ENCODE peak calls at places on chromosomes 7 and 10, in eight cellular contexts. L, D, E, W, G, F, T and C are unnamed samples.

GRCh38 chr7:105512926-105513526 is 9.0 kb downstream of the PUS7 start:
- DNase-seq in D (no peak), T (no peak), W (no peak), E (no peak), F (no peak), G (no peak), L (no peak), C (no peak)

GRCh38 chr10:27558612-27559020 is 54.5 kb downstream of the RAB18 start:
- DNase-seq in W (no peak), G (peak), D (no peak), L (peak), T (peak), F (peak), E (peak), C (peak)

GRCh38 chr10:89615105-89615504 is 29.9 kb downstream of the PANK1 start:
- DNase-seq in L (no peak), E (no peak), T (no peak), G (no peak), F (no peak), D (no peak), W (no peak), C (no peak)

GRCh38 chr7:13602036-13602435 is 387.4 kb downstream of the ETV1 start:
- DNase-seq in T (no peak), E (no peak), W (no peak), D (no peak), L (no peak), G (no peak), F (no peak), C (no peak)

GRCh38 chr10:71770789-71771188 is 2.5 kb downstream of the VSIR start:
- DNase-seq in G (no peak), T (no peak), F (no peak), W (no peak), D (no peak), E (no peak), L (no peak), C (no peak)

GRCh38 chr7:129908181-129908580 is 44.6 kb downstream of the UBE2H start:
- DNase-seq in G (no peak), E (peak), T (no peak), L (no peak), F (no peak), D (no peak), W (no peak), C (no peak)

GRCh38 chr10:4721994-4722753 is 103.8 kb upstream of the AKR1E2 start:
- DNase-seq in W (no peak), G (no peak), D (no peak), F (no peak), T (no peak), L (no peak), E (peak), C (no peak)

GRCh38 chr10:91856637-91857036 is 52.6 kb downstream of the FGFBP3 start:
- DNase-seq in D (no peak), T (no peak), W (no peak), F (no peak), G (no peak), E (no peak), L (no peak), C (no peak)

GRCh38 chr10:110737886-110738634 is 93.9 kb downstream of the RBM20 start:
- DNase-seq in L (peak), W (no peak), G (no peak), F (no peak), E (no peak), D (no peak), T (no peak), C (no peak)

GRCh38 chr7:43905209-43905946 is 1.0 kb downstream of the URGCP start:
- DNase-seq in T (no peak), D (no peak), F (peak), L (no peak), G (no peak), E (peak), W (no peak), C (no peak)

GRCh38 chr7:98754041-98754479 is 115.8 kb downstream of the TMEM130 start:
- DNase-seq in W (no peak), T (no peak), L (no peak), E (no peak), F (no peak), D (no peak), G (peak), C (no peak)

GRCh38 chr7:94374231-94374630 is 20.5 kb upstream of the COL1A2 start:
- DNase-seq in L (peak), G (peak), D (no peak), T (peak), F (no peak), E (peak), W (peak), C (no peak)

GRCh38 chr7:151834281-151835035 is 42.5 kb downstream of the PRKAG2 start:
- DNase-seq in W (no peak), D (no peak), L (no peak), T (no peak), E (no peak), F (no peak), G (no peak), C (no peak)

GRCh38 chr10:3025300-3025699 is 42.0 kb upstream of the PFKP start:
- DNase-seq in W (no peak), G (no peak), D (no peak), L (no peak), T (no peak), E (no peak), F (no peak), C (no peak)

GRCh38 chr10:87767253-87767652 is 50.8 kb downstream of the ATAD1 start:
- DNase-seq in D (no peak), W (no peak), E (no peak), T (no peak), F (no peak), L (no peak), G (peak), C (no peak)

GRCh38 chr10:510415-510881 is 179.0 kb downstream of the DIP2C start:
- DNase-seq in W (peak), E (peak), T (no peak), F (peak), L (peak), G (no peak), D (no peak), C (no peak)

GRCh38 chr7:392822-393221 is 102.9 kb downstream of the FOXL3 start:
- DNase-seq in T (no peak), L (no peak), W (no peak), F (no peak), G (no peak), D (no peak), E (no peak), C (no peak)

GRCh38 chr7:116161733-116162132 is 48.6 kb upstream of the TES start:
- DNase-seq in W (no peak), L (no peak), T (no peak), E (no peak), D (no peak), F (no peak), G (no peak), C (no peak)

GRCh38 chr7:1567082-1567771 is 2.6 kb downstream of the PSMG3 start:
- DNase-seq in D (no peak), W (no peak), G (no peak), T (no peak), L (no peak), F (peak), E (no peak), C (no peak)

GRCh38 chr10:103262229-103262628 is 14.7 kb upstream of the INA start:
- DNase-seq in G (no peak), T (no peak), W (no peak), E (peak), L (no peak), D (no peak), F (no peak), C (no peak)

GRCh38 chr7:107971613-107972012 is 31.3 kb downstream of the LAMB1 start:
- DNase-seq in F (no peak), G (no peak), T (peak), L (no peak), D (no peak), W (no peak), E (peak), C (no peak)

GRCh38 chr10:31477584-31477983 is 158.6 kb downstream of the ZEB1 start:
- DNase-seq in T (no peak), W (no peak), G (no peak), D (no peak), F (no peak), L (no peak), E (no peak), C (no peak)

GRCh38 chr10:79387974-79388850 is 40.9 kb downstream of the PPIF start:
- DNase-seq in F (no peak), G (no peak), L (no peak), W (no peak), E (no peak), D (no peak), T (no peak), C (no peak)

GRCh38 chr7:101363196-101363733 is 590 bp downstream of the COL26A1 start:
- DNase-seq in D (no peak), W (no peak), T (no peak), L (no peak), E (no peak), G (no peak), F (no peak), C (no peak)

GRCh38 chr7:5701085-5701914 is 80.2 kb downstream of the RNF216 start:
- DNase-seq in F (no peak), G (no peak), T (no peak), E (peak), W (no peak), L (no peak), D (no peak), C (no peak)

GRCh38 chr10:43843331-43844101 is 194.8 kb upstream of the ZNF32 start:
- DNase-seq in F (no peak), T (peak), L (no peak), D (no peak), E (no peak), W (no peak), G (no peak), C (no peak)

GRCh38 chr7:115689941-115690340 is 340.6 kb downstream of the TFEC start:
- DNase-seq in T (no peak), L (no peak), G (no peak), W (no peak), F (no peak), D (no peak), E (no peak), C (no peak)

GRCh38 chr10:11242443-11243386 is 225.0 kb downstream of the CELF2 start:
- DNase-seq in D (no peak), W (no peak), L (no peak), T (no peak), F (no peak), E (no peak), G (no peak), C (no peak)

GRCh38 chr7:24836084-24836483 is 78.8 kb upstream of the GSDME start:
- DNase-seq in E (no peak), D (no peak), W (no peak), T (no peak), L (no peak), F (no peak), G (no peak), C (no peak)

GRCh38 chr7:2760098-2760889 is 72.3 kb downstream of the AMZ1 start:
- DNase-seq in G (peak), F (peak), L (no peak), T (peak), D (no peak), E (no peak), W (peak), C (no peak)

GRCh38 chr7:113892818-113893217 is 26.0 kb downstream of the PPP1R3A start:
- DNase-seq in D (no peak), F (no peak), T (no peak), L (no peak), W (no peak), G (peak), E (no peak), C (no peak)

GRCh38 chr7:51376420-51377092 is 59.9 kb upstream of the COBL start:
- DNase-seq in W (no peak), E (peak), T (no peak), G (no peak), L (peak), F (peak), D (no peak), C (no peak)

GRCh38 chr10:122007415-122007814 is 18.5 kb downstream of the TACC2 start:
- DNase-seq in L (no peak), W (no peak), D (no peak), T (no peak), E (no peak), G (no peak), F (no peak), C (no peak)

GRCh38 chr7:135156290-135156689 is 8.4 kb downstream of the TMEM140 start:
- DNase-seq in D (no peak), E (no peak), G (no peak), F (no peak), W (no peak), T (no peak), L (no peak), C (no peak)

GRCh38 chr7:71633571-71634008 is 501.6 kb downstream of the GALNT17 start:
- DNase-seq in W (no peak), E (peak), D (no peak), L (peak), T (no peak), F (peak), G (no peak), C (no peak)

GRCh38 chr7:6648066-6648814 is 11.1 kb downstream of the ZNF316 start:
- DNase-seq in T (no peak), W (no peak), L (no peak), E (no peak), D (no peak), G (no peak), F (no peak), C (no peak)

GRCh38 chr10:131655101-131655849 is 245.5 kb upstream of the PPP2R2D start:
- DNase-seq in G (no peak), W (peak), T (no peak), F (peak), D (no peak), E (no peak), L (no peak), C (no peak)

GRCh38 chr10:62640386-62640785 is 164.1 kb upstream of the ADO start:
- DNase-seq in G (no peak), F (no peak), T (no peak), D (no peak), W (no peak), E (peak), L (no peak), C (no peak)

DNA sequence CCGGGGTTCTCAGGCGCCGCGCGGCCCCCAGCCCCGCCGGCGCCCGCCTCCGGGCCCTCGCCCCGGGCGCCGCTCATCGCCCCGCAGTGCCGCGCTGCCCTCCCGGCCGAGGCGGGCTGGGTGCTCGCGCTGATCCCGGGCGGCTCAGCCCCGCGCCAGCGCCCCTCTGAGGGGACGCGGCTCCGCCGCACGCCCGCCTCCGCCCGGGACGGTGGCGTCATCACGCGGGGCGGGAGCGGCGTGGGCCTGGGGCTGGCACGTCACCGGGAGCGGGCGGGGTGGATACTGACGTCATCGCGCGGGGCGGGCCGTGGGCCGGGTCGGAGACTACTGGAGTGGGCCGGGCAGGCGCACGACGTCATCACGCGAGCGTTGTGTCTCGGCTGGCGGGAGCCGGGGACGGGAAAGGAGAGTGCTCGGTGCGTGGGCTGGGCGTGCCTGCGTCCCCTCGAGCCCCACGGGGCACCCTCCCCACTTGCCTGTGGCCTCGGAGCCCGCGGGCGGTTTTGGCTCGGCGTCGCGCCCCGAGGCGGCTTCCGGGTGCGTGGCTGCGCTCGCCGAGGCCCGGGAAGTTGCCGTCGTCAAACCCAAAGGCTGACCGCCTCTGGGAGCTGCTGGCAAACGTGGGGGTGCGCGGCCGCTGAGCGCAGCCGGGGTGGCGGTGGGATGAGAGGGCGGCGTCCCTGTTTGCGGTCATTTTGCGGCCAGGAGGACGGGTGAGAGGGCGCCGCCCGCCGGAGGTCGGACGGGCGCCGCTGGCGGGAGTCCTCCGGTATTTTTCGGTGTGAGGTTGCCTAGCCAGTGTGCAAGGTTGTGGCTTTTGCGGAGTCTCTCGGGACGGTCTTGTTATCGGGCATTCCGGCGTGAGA is at the start of gene ESYT2:
- DNase-seq in T (peak), D (peak), W (peak), L (peak), E (peak), F (peak), G (peak), C (peak)
- TF ChIP-seq CTCF in T (peak), D (no peak), W (peak), L (no peak), E (peak), F (peak), G (no peak), C (no peak)

DNA sequence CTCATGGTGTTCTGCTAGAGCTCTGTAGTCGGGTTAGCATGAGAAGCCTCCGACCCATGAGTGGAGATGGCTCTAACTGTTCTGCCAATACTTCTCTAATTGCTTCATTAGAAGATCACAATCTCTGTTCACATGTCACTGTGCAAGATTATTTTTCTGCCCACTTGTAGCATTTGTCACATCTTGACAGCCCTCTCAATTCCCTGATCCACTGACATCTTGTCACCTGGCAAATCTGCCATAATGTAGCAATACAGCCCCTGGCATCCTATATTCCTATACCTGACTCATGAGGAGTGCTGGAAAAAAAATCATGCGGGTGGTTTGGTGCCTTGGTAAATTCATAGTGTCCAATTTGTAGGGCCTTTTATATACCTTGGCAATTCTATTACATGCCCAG is 58.4 kb downstream of the ST8SIA6 start:
- DNase-seq in W (no peak), T (no peak), E (no peak), G (no peak), L (no peak), F (no peak), D (no peak), C (no peak)
- TF ChIP-seq CTCF in W (no peak), T (no peak), E (no peak), G (no peak), L (no peak), F (no peak), D (no peak), C (no peak)

GRCh38 chr10:120209124-120209523 is 247.9 kb upstream of the PLPP4 start:
- DNase-seq in G (no peak), D (no peak), W (no peak), F (no peak), T (no peak), L (no peak), E (no peak), C (no peak)

GRCh38 chr10:120208488-120208887 is 248.5 kb upstream of the PLPP4 start:
- DNase-seq in F (no peak), W (no peak), D (no peak), E (no peak), G (no peak), L (no peak), T (no peak), C (no peak)

GRCh38 chr10:120217736-120218135 is 239.3 kb upstream of the PLPP4 start:
- DNase-seq in D (no peak), E (no peak), G (no peak), L (no peak), F (no peak), T (no peak), W (no peak), C (no peak)

GRCh38 chr10:120212275-120212674 is 244.8 kb upstream of the PLPP4 start:
- DNase-seq in L (no peak), T (no peak), D (no peak), F (no peak), G (no peak), E (no peak), W (no peak), C (no peak)
- TF ChIP-seq CTCF in L (no peak), T (no peak), D (no peak), F (no peak), G (no peak), E (no peak), W (no peak), C (no peak)

GRCh38 chr10:13789448-13789829 is 202.7 kb downstream of the PRPF18 start:
- DNase-seq in F (no peak), G (no peak), T (no peak), D (no peak), E (no peak), L (no peak), W (no peak), C (no peak)
- TF ChIP-seq CTCF in F (no peak), G (no peak), T (no peak), D (no peak), E (no peak), L (no peak), W (no peak), C (no peak)

DNA sequence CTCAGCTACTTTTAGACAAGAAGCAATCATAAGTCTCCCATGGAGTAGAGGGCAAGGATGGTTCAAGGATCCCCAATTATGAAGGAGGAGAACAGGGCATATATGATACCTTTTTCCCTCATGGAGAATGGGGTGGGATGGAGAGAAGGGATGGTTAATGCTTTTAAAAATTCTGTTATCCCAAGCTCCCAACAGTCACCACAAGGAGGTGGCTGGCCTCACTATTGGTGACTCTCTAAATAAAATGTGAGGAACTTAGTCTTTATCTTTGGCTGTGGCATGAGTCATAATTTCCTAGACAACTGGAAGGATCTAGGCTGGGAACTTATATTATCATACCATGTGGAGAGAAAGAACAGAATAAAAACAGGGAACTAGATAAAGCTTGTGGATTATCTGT is 297.0 kb downstream of the PHTF2 start:
- DNase-seq in D (no peak), E (no peak), G (no peak), L (no peak), W (no peak), F (no peak), T (no peak), C (no peak)
- TF ChIP-seq CTCF in D (no peak), E (no peak), G (no peak), L (no peak), W (no peak), F (no peak), T (no peak), C (no peak)